ENCODE peak calls at places on chromosome 15, in six cellular contexts. One of them, this sample, is unnamed.

GRCh38 chr15:70492240-70493177 is 270.8 kb downstream of the UACA start:
- DNase-seq in stimulated activated CD4-positive, alpha-beta T cell treated with anti-CD3 and anti-CD28 coated beads, TNF-alpha, amount 100 ng/mL, for 48 hours: peak
- DNase-seq in HTR-8/SVneo: peak
- DNase-seq in NCI-H2171: no peak
- DNase-seq in SHP77: no peak
- DNase-seq in stomach: peak
- DNase-seq in this sample: peak

GRCh38 chr15:85810075-85810474 is 15.3 kb upstream of the KLHL25 start:
- DNase-seq in NCI-H2171: no peak
- DNase-seq in HTR-8/SVneo: no peak
- DNase-seq in SHP77: no peak
- DNase-seq in stimulated activated CD4-positive, alpha-beta T cell treated with anti-CD3 and anti-CD28 coated beads, TNF-alpha, amount 100 ng/mL, for 48 hours: no peak
- DNase-seq in stomach: no peak
- DNase-seq in this sample: no peak

GRCh38 chr15:69526696-69527095 is 74.1 kb downstream of the RPLP1 start:
- DNase-seq in stimulated activated CD4-positive, alpha-beta T cell treated with anti-CD3 and anti-CD28 coated beads, TNF-alpha, amount 100 ng/mL, for 48 hours: no peak
- DNase-seq in SHP77: no peak
- DNase-seq in HTR-8/SVneo: no peak
- DNase-seq in stomach: no peak
- DNase-seq in NCI-H2171: no peak
- DNase-seq in this sample: no peak

GRCh38 chr15:30791239-30791638 is 112.5 kb upstream of the FAN1 start:
- DNase-seq in HTR-8/SVneo: no peak
- DNase-seq in stimulated activated CD4-positive, alpha-beta T cell treated with anti-CD3 and anti-CD28 coated beads, TNF-alpha, amount 100 ng/mL, for 48 hours: no peak
- DNase-seq in SHP77: no peak
- DNase-seq in stomach: no peak
- DNase-seq in NCI-H2171: no peak
- DNase-seq in this sample: no peak

GRCh38 chr15:56913670-56914069 is 4.8 kb upstream of the TCF12 start:
- DNase-seq in NCI-H2171: no peak
- DNase-seq in HTR-8/SVneo: no peak
- DNase-seq in stimulated activated CD4-positive, alpha-beta T cell treated with anti-CD3 and anti-CD28 coated beads, TNF-alpha, amount 100 ng/mL, for 48 hours: no peak
- DNase-seq in SHP77: no peak
- DNase-seq in stomach: no peak
- DNase-seq in this sample: no peak

GRCh38 chr15:49877871-49878511 is 241.0 kb downstream of the ATP8B4 start:
- DNase-seq in stimulated activated CD4-positive, alpha-beta T cell treated with anti-CD3 and anti-CD28 coated beads, TNF-alpha, amount 100 ng/mL, for 48 hours: no peak
- DNase-seq in NCI-H2171: no peak
- DNase-seq in stomach: no peak
- DNase-seq in SHP77: no peak
- DNase-seq in HTR-8/SVneo: no peak
- DNase-seq in this sample: no peak

GRCh38 chr15:74402873-74403589 is 30.7 kb downstream of the SEMA7A start:
- DNase-seq in SHP77: no peak
- DNase-seq in stomach: peak
- DNase-seq in NCI-H2171: no peak
- DNase-seq in HTR-8/SVneo: no peak
- DNase-seq in stimulated activated CD4-positive, alpha-beta T cell treated with anti-CD3 and anti-CD28 coated beads, TNF-alpha, amount 100 ng/mL, for 48 hours: peak
- DNase-seq in this sample: no peak

GRCh38 chr15:39642011-39642640 is 61.2 kb downstream of the THBS1 start:
- DNase-seq in stomach: no peak
- DNase-seq in SHP77: no peak
- DNase-seq in stimulated activated CD4-positive, alpha-beta T cell treated with anti-CD3 and anti-CD28 coated beads, TNF-alpha, amount 100 ng/mL, for 48 hours: no peak
- DNase-seq in NCI-H2171: no peak
- DNase-seq in HTR-8/SVneo: peak
- DNase-seq in this sample: no peak

GRCh38 chr15:100928632-100929280 is 9.6 kb downstream of the LRRK1 start:
- DNase-seq in SHP77: no peak
- DNase-seq in stomach: no peak
- DNase-seq in stimulated activated CD4-positive, alpha-beta T cell treated with anti-CD3 and anti-CD28 coated beads, TNF-alpha, amount 100 ng/mL, for 48 hours: no peak
- DNase-seq in HTR-8/SVneo: no peak
- DNase-seq in NCI-H2171: no peak
- DNase-seq in this sample: peak

GRCh38 chr15:90865702-90866101 is 2.7 kb upstream of the FURIN start:
- DNase-seq in NCI-H2171: no peak
- DNase-seq in SHP77: no peak
- DNase-seq in stomach: no peak
- DNase-seq in HTR-8/SVneo: no peak
- DNase-seq in stimulated activated CD4-positive, alpha-beta T cell treated with anti-CD3 and anti-CD28 coated beads, TNF-alpha, amount 100 ng/mL, for 48 hours: no peak
- DNase-seq in this sample: no peak

GRCh38 chr15:43093026-43093425 is 12.8 kb downstream of the UBR1 start:
- DNase-seq in NCI-H2171: no peak
- DNase-seq in HTR-8/SVneo: no peak
- DNase-seq in stimulated activated CD4-positive, alpha-beta T cell treated with anti-CD3 and anti-CD28 coated beads, TNF-alpha, amount 100 ng/mL, for 48 hours: no peak
- DNase-seq in stomach: no peak
- DNase-seq in SHP77: no peak
- DNase-seq in this sample: no peak

GRCh38 chr15:100863406-100864198 is 16.0 kb upstream of the ALDH1A3 start:
- DNase-seq in stomach: peak
- DNase-seq in SHP77: no peak
- DNase-seq in stimulated activated CD4-positive, alpha-beta T cell treated with anti-CD3 and anti-CD28 coated beads, TNF-alpha, amount 100 ng/mL, for 48 hours: no peak
- DNase-seq in HTR-8/SVneo: no peak
- DNase-seq in NCI-H2171: no peak
- DNase-seq in this sample: no peak

GRCh38 chr15:60218256-60218655 is 179.5 kb downstream of the ANXA2 start:
- DNase-seq in SHP77: no peak
- DNase-seq in stimulated activated CD4-positive, alpha-beta T cell treated with anti-CD3 and anti-CD28 coated beads, TNF-alpha, amount 100 ng/mL, for 48 hours: no peak
- DNase-seq in stomach: no peak
- DNase-seq in HTR-8/SVneo: no peak
- DNase-seq in NCI-H2171: no peak
- DNase-seq in this sample: no peak

GRCh38 chr15:47794266-47794914 is 77.1 kb downstream of the SEMA6D start:
- DNase-seq in NCI-H2171: no peak
- DNase-seq in HTR-8/SVneo: no peak
- DNase-seq in SHP77: no peak
- DNase-seq in stimulated activated CD4-positive, alpha-beta T cell treated with anti-CD3 and anti-CD28 coated beads, TNF-alpha, amount 100 ng/mL, for 48 hours: no peak
- DNase-seq in stomach: no peak
- DNase-seq in this sample: no peak